ENCODE peak calls at places on chromosomes 1 and 21, in ten cellular contexts. L is mammary epithelial cell, Z is hepatocyte, I is thoracic aorta, B is A549, X is left lung, Y is heart right ventricle, S is osteoblast, D is left ventricle myocardium inferior, A is adrenal gland. U is an unnamed sample. For H3K4me1, the result is how much of the 10 kb centered on the place peaks cover.

GRCh38 chr1:75519626-75520025 is 91.3 kb downstream of the SLC44A5 start:
- DNase-seq in L (no peak), Z (no peak), I (no peak), B (no peak), X (no peak), Y (no peak), S (no peak), D (no peak), A (no peak), U (no peak)

GRCh38 chr1:31300193-31300592 is 3.4 kb downstream of the ZCCHC17 start:
- DNase-seq in L (no peak), Z (no peak), I (no peak), B (no peak), X (no peak), Y (no peak), S (no peak), D (no peak), A (no peak), U (no peak)

GRCh38 chr21:35399706-35400105 is 350.6 kb upstream of the RUNX1 start:
- DNase-seq in L (no peak), Z (no peak), I (no peak), B (no peak), X (no peak), Y (no peak), S (no peak), D (no peak), A (no peak), U (no peak)

GRCh38 chr1:26530898-26531598 is 1.5 kb downstream of the RPS6KA1 start:
- DNase-seq in L (peak), Z (peak), I (no peak), B (peak), X (peak), Y (no peak), S (peak), D (no peak), A (peak), U (peak)

GRCh38 chr1:210374600-210374953 is 45.9 kb downstream of the HHAT start:
- DNase-seq in L (no peak), Z (no peak), I (no peak), B (no peak), X (no peak), Y (no peak), S (no peak), D (no peak), A (no peak), U (no peak)

GRCh38 chr1:20376880-20377494 is 86.3 kb downstream of the VWA5B1 start:
- DNase-seq in L (peak), Z (peak), I (no peak), B (peak), X (no peak), Y (peak), S (peak), D (peak), A (peak), U (peak)

GRCh38 chr1:80656628-80657019 is 1144.1 kb upstream of the ADGRL2 start:
- DNase-seq in L (no peak), Z (peak), I (no peak), B (peak), X (no peak), Y (no peak), S (no peak), D (no peak), A (no peak), U (no peak)

GRCh38 chr1:234518876-234519275 is 39.9 kb upstream of the TARBP1 start:
- DNase-seq in L (no peak), Z (no peak), I (no peak), B (no peak), X (no peak), Y (no peak), S (no peak), D (no peak), A (no peak), U (no peak)

GRCh38 chr1:188889166-188889565 is 1588.5 kb downstream of the BRINP3 start:
- DNase-seq in L (no peak), Z (no peak), I (no peak), B (no peak), X (no peak), Y (no peak), S (no peak), D (no peak), A (no peak), U (no peak)

GRCh38 chr1:113369040-113369439 is 21.3 kb upstream of the MAGI3 start:
- DNase-seq in L (no peak), Z (no peak), I (no peak), B (no peak), X (no peak), Y (no peak), S (no peak), D (no peak), A (no peak), U (no peak)

GRCh38 chr1:205749826-205750682 is at the start of gene NUCKS1:
- DNase-seq in L (peak), Z (peak), I (peak), B (peak), X (peak), Y (peak), S (peak), D (peak), A (peak), U (peak)

GRCh38 chr1:10046356-10047085 is 13.8 kb downstream of the UBE4B start:
- DNase-seq in L (no peak), Z (no peak), I (no peak), B (no peak), X (no peak), Y (no peak), S (peak), D (peak), A (peak), U (no peak)

DNA sequence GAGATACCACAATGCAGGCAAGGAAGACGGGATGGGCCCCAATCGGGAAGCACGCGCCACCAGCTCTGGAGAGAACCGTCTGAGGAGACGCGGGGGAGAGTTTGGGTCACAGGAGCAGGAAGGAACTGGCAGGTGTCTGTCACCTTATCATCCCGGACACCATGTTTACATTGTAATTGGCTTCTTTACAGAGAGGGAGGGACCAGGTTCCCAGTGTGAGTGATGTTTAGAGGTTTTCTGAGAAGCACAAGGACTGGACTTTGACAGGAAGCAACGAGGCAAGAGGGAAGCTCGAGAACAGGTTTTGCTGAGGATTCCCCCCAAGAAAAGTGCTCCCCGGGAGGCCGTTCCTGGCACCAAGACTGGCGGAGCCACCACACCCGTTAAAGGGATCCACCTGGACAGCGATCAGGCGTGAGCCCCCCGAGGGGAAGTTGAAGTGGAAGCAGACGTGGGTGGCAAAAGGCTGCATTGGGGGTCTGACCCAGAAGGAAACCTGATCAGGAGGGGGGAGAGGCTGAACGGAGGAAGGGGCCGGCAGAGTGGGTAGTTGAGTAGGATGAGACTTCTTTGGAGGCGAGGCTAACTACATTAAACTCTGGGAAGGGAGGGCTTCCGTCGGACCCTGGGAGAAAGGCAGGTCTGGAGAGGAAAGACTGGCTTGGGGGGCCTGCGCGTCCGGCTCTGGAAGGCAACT is 885 bp downstream of the EPS15 start:
- DNase-seq in L (peak), Z (peak), I (no peak), B (peak), X (peak), Y (peak), S (peak), D (peak), A (peak), U (peak)
- H3K4me1 ChIP-seq in L (under half), Z (under half), I (under half), B (under half), X (under half), Y (under half), S (under half), D (half or more), A (under half), U (under half)

GRCh38 chr1:2175055-2175414 is 19.5 kb downstream of the FAAP20 start:
- DNase-seq in L (no peak), Z (no peak), I (no peak), B (no peak), X (no peak), Y (no peak), S (no peak), D (no peak), A (no peak), U (no peak)
- H3K4me3 ChIP-seq in L (no peak), Z (no peak), I (peak), B (no peak), X (no peak), Y (no peak), S (peak), D (peak), A (no peak), U (no peak)

GRCh38 chr1:235784950-235785349 is 81.8 kb downstream of the LYST start:
- DNase-seq in L (no peak), Z (no peak), I (no peak), B (no peak), X (no peak), Y (no peak), S (no peak), D (no peak), A (no peak), U (no peak)
- H3K4me1 ChIP-seq in L (under half), Z (under half), I (under half), B (under half), X (under half), Y (under half), S (under half), D (under half), A (under half), U (under half)

GRCh38 chr1:25055045-25055780 is 125.1 kb upstream of the RUNX3 start:
- DNase-seq in L (no peak), Z (no peak), I (no peak), B (no peak), X (no peak), Y (no peak), S (peak), D (no peak), A (no peak), U (no peak)
- H3K4me3 ChIP-seq in L (no peak), Z (no peak), I (no peak), B (no peak), X (no peak), Y (no peak), S (no peak), D (no peak), A (no peak), U (no peak)

DNA sequence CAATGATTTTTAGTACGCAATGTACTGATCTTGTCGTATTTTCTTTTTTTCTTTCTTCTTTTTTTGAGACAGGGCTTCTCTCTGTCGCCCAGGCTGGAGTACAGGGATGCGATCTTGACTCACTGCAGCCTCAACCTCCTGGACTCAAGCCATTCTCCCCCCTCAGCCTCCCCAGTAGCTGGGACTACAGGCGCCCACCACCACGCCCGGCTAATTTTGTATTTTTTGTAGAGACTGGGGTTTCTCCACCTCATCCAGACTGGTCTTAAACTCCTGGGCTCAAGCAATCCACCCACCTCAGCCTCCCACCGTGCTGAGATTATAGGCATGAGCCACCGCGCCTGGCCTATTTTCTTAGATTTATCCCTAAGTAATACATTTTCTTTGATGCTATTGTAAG is 43.9 kb upstream of the COL6A2 start:
- DNase-seq in L (no peak), Z (no peak), I (no peak), B (no peak), X (no peak), Y (no peak), S (no peak), D (no peak), A (no peak), U (no peak)
- H3K4me1 ChIP-seq in L (under half), Z (under half), I (under half), B (under half), X (under half), Y (under half), S (under half), D (half or more), A (under half), U (under half)

GRCh38 chr1:226735576-226735975 is 3.5 kb downstream of the ITPKB start:
- DNase-seq in L (no peak), Z (no peak), I (no peak), B (no peak), X (no peak), Y (no peak), S (no peak), D (no peak), A (no peak), U (no peak)

GRCh38 chr1:226732856-226733291 is 6.2 kb downstream of the ITPKB start:
- DNase-seq in L (no peak), Z (no peak), I (no peak), B (no peak), X (no peak), Y (no peak), S (no peak), D (no peak), A (no peak), U (no peak)

GRCh38 chr1:226734611-226735153 is 4.4 kb downstream of the ITPKB start:
- DNase-seq in L (no peak), Z (no peak), I (no peak), B (no peak), X (no peak), Y (no peak), S (no peak), D (no peak), A (no peak), U (no peak)

GRCh38 chr1:226733309-226733708 is 5.8 kb downstream of the ITPKB start:
- DNase-seq in L (no peak), Z (no peak), I (no peak), B (no peak), X (no peak), Y (no peak), S (no peak), D (no peak), A (no peak), U (no peak)

DNA sequence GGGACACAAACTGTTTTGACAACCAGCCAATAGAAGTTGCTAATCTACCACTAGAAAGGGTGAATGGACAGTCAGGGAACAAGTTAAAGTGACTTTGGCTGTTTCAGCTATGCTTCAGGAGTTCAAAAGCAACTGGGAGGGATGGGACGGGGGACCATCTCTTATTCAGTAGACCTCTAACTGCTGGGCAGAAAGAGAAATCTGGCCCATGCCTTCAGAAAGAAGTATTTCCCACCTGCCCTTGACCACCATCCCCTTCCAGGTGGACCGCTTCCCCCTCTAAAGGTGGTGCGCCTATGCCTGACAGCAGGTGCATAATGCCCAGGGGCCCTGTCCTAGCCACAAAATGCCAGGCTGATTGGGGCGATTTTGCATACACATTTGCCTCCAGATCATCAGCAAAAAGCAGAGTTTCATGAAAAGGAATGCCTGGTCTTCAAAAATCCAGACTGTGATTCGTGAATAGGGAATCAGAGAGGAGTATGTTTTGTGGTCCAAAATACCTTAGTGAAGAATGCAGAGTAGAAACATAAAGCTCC is 5.1 kb downstream of the ITPKB start:
- DNase-seq in L (no peak), Z (no peak), I (no peak), B (no peak), X (peak), Y (no peak), S (no peak), D (no peak), A (no peak), U (no peak)
- H3K4me3 ChIP-seq in L (no peak), Z (no peak), I (peak), B (no peak), X (no peak), Y (no peak), S (no peak), D (peak), A (no peak), U (no peak)

GRCh38 chr1:64895500-64895899 is 70.8 kb downstream of the JAK1 start:
- DNase-seq in L (no peak), Z (no peak), I (no peak), B (no peak), X (no peak), Y (no peak), S (no peak), D (no peak), A (no peak), U (no peak)
- H3K4me1 ChIP-seq in L (under half), Z (under half), I (under half), B (half or more), X (under half), Y (half or more), S (under half), D (half or more), A (under half), U (under half)

DNA sequence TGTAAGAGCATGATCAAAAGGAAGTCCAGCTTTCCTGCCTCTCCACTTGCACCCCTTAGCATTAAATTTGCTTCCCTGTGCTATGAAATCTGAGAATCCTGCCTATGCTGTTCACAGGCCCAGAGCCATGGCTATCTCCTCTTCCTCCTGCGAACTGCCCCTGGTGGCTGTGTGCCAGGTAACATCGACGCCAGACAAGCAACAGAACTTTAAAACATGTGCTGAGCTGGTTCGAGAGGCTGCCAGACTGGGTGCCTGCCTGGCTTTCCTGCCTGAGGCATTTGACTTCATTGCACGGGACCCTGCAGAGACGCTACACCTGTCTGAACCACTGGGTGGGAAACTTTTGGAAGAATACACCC is 1.1 kb downstream of the NIT1 start:
- DNase-seq in L (peak), Z (peak), I (no peak), B (no peak), X (no peak), Y (peak), S (no peak), D (peak), A (peak), U (peak)
- H3K4me3 ChIP-seq in L (peak), Z (no peak), I (peak), B (peak), X (peak), Y (no peak), S (peak), D (peak), A (no peak), U (no peak)

GRCh38 chr1:186953876-186954275 is 125.1 kb downstream of the PLA2G4A start:
- DNase-seq in L (no peak), Z (no peak), I (no peak), B (no peak), X (no peak), Y (no peak), S (no peak), D (no peak), A (no peak), U (peak)

GRCh38 chr1:186958520-186958919 is 129.8 kb downstream of the PLA2G4A start:
- DNase-seq in L (peak), Z (no peak), I (no peak), B (peak), X (no peak), Y (no peak), S (no peak), D (no peak), A (no peak), U (no peak)

GRCh38 chr1:186960866-186961265 is 132.1 kb downstream of the PLA2G4A start:
- DNase-seq in L (no peak), Z (no peak), I (no peak), B (no peak), X (no peak), Y (no peak), S (no peak), D (no peak), A (no peak), U (no peak)

GRCh38 chr1:186957339-186957738 is 128.6 kb downstream of the PLA2G4A start:
- DNase-seq in L (no peak), Z (no peak), I (no peak), B (no peak), X (no peak), Y (no peak), S (no peak), D (no peak), A (no peak), U (no peak)
- H3K4me1 ChIP-seq in L (under half), Z (under half), I (under half), B (under half), X (under half), Y (under half), S (under half), D (under half), A (under half), U (under half)

GRCh38 chr1:58814251-58815068 is 30.6 kb upstream of the JUN start:
- DNase-seq in L (peak), Z (peak), I (no peak), B (no peak), X (peak), Y (peak), S (no peak), D (peak), A (peak), U (peak)
- H3K4me3 ChIP-seq in L (peak), Z (peak), I (peak), B (no peak), X (peak), Y (no peak), S (peak), D (peak), A (no peak), U (no peak)